ENCODE peak calls at places on chromosomes 4 and X, in four cellular contexts. L is ELR, W is M059J, H is pulmonary artery endothelial cell. N is an unnamed sample.

GRCh38 chr4:167428172-167428571 is 193.9 kb upstream of the SPOCK3 start:
- DNase-seq in L (no peak), H (no peak), W (peak; percentile 0), N (peak; percentile 22)

GRCh38 chr4:139975830-139976272 is 178.1 kb downstream of the MAML3 start:
- DNase-seq in W (no peak), H (peak; percentile 24), L (peak; percentile 16), N (peak; percentile 84)

GRCh38 chr4:165013691-165014090 is 18.1 kb upstream of the TRIM60 start:
- DNase-seq in H (no peak), L (no peak), W (no peak), N (no peak)

GRCh38 chr4:141797966-141798365 is 161.6 kb downstream of the IL15 start:
- DNase-seq in H (no peak), W (peak; percentile 6), L (peak; percentile 62), N (no peak)

GRCh38 chr4:68490826-68491457 is 43.7 kb downstream of the TMPRSS11E start:
- DNase-seq in H (no peak), W (no peak), L (no peak), N (peak; percentile 11)

GRCh38 chr4:53489279-53489889 is 101.9 kb downstream of the LNX1 start:
- DNase-seq in H (no peak), W (peak; percentile 63), L (peak; percentile 70), N (peak; percentile 64)

GRCh38 chrX:22686138-22686541 is 313.6 kb upstream of the DDX53 start:
- DNase-seq in L (no peak), H (peak; percentile 70), W (peak; percentile 34), N (peak; percentile 3)

GRCh38 chrX:21883258-21883657 is 27.5 kb downstream of the YY2 start:
- DNase-seq in H (no peak), W (no peak), L (no peak), N (no peak)

GRCh38 chrX:152418025-152418424 is 33.1 kb downstream of the GABRA3 start:
- DNase-seq in L (no peak), W (no peak), H (no peak), N (no peak)

GRCh38 chrX:136214551-136214950 is 36.6 kb downstream of the MAP7D3 start:
- DNase-seq in L (peak; percentile 92), H (peak; percentile 51), W (peak; percentile 99), N (peak; percentile 41)

N was measured in epithelial cell of esophagus.